ENCODE peak calls at places on chromosomes 13 and 19, in seven cellular contexts. N is fibroblast of mammary gland, S is lower leg skin, Q is foreskin keratinocyte, Y is GM12865, U is dorsolateral prefrontal cortex, T is A549. B is an unnamed sample.

GRCh38 chr13:26653310-26653709 is 95.8 kb downstream of the WASF3 start:
- DNase-seq in Q (peak), Y (no peak), U (no peak), S (no peak), T (no peak), N (peak), B (no peak)

GRCh38 chr13:45527699-45528462 is 63.1 kb downstream of the COG3 start:
- DNase-seq in Q (no peak), U (no peak), N (no peak), Y (no peak), S (no peak), T (no peak), B (no peak)

GRCh38 chr19:4119763-4120162 is 4.2 kb downstream of the MAP2K2 start:
- DNase-seq in U (no peak), S (no peak), Y (no peak), T (no peak), Q (no peak), N (no peak), B (no peak)

GRCh38 chr13:110506859-110507566 is 54.5 kb downstream of the RAB20 start:
- DNase-seq in Y (no peak), S (no peak), N (no peak), T (peak), U (no peak), Q (no peak), B (no peak)

GRCh38 chr19:46015080-46015960 is 7.5 kb downstream of the PGLYRP1 start:
- DNase-seq in Y (peak), N (peak), U (peak), S (peak), T (peak), Q (no peak), B (peak)

GRCh38 chr13:106033634-106034033 is 501.8 kb downstream of the EFNB2 start:
- DNase-seq in T (peak), N (peak), Y (no peak), Q (no peak), S (no peak), U (no peak), B (no peak)

GRCh38 chr13:101155920-101156319 is 260.4 kb downstream of the NALCN start:
- DNase-seq in T (peak), Q (no peak), U (no peak), N (peak), Y (no peak), S (no peak), B (no peak)

GRCh38 chr19:13165091-13165997 is 15.1 kb downstream of the IER2 start:
- DNase-seq in S (no peak), Y (no peak), N (no peak), T (no peak), Q (no peak), U (no peak), B (no peak)

GRCh38 chr13:80141114-80141849 is 199.6 kb downstream of the SPRY2 start:
- DNase-seq in Q (no peak), S (no peak), N (peak), U (peak), T (no peak), Y (no peak), B (peak)

GRCh38 chr19:355134-355533 is 10.5 kb upstream of the MIER2 start:
- DNase-seq in U (no peak), N (no peak), Y (no peak), Q (no peak), T (no peak), S (no peak), B (no peak)

GRCh38 chr19:43425567-43426392 is 11.1 kb downstream of the TEX101 start:
- DNase-seq in N (peak), U (no peak), Y (no peak), T (no peak), S (no peak), Q (peak), B (no peak)

GRCh38 chr19:29378126-29378525 is 147.7 kb upstream of the VSTM2B start:
- DNase-seq in U (no peak), Q (no peak), N (no peak), Y (no peak), T (no peak), S (peak), B (no peak)

GRCh38 chr19:52670046-52670445 is 31.9 kb upstream of the ZNF83 start:
- DNase-seq in N (no peak), Y (no peak), Q (peak), U (no peak), S (no peak), T (no peak), B (no peak)

GRCh38 chr19:45100797-45101196 is 7.8 kb downstream of the PPP1R37 start:
- DNase-seq in U (no peak), N (peak), Q (no peak), Y (no peak), S (no peak), T (no peak), B (no peak)

GRCh38 chr19:44969437-44969836 is 14.3 kb downstream of the CLPTM1 start:
- DNase-seq in U (no peak), T (no peak), Y (no peak), Q (no peak), N (no peak), S (no peak), B (no peak)

GRCh38 chr19:23075031-23075733 is 41.6 kb upstream of the ZNF730 start:
- DNase-seq in Y (peak), S (peak), T (no peak), Q (peak), N (peak), U (no peak), B (peak)

GRCh38 chr19:51689751-51690358 is 3.3 kb upstream of the SPACA6 start:
- DNase-seq in T (peak), N (no peak), Q (no peak), S (no peak), Y (no peak), U (peak), B (peak)

GRCh38 chr19:42577016-42577415 is 17.7 kb downstream of the CEACAM8 start:
- DNase-seq in U (no peak), S (no peak), Q (no peak), Y (no peak), N (no peak), T (no peak), B (no peak)

GRCh38 chr19:43439183-43440063 is 24.7 kb downstream of the TEX101 start:
- DNase-seq in N (peak), U (no peak), S (no peak), Q (peak), Y (peak), T (peak), B (no peak)

GRCh38 chr13:64332048-64332447 is 2898.1 kb downstream of the PCDH9 start:
- DNase-seq in N (no peak), Q (no peak), S (no peak), T (no peak), Y (no peak), U (no peak), B (no peak)

GRCh38 chr19:49683814-49684250 is 5.6 kb upstream of the ADM5 start:
- DNase-seq in N (no peak), Y (no peak), T (no peak), U (no peak), S (no peak), Q (no peak), B (no peak)

GRCh38 chr13:21979156-21979819 is 308.4 kb downstream of the FGF9 start:
- DNase-seq in Y (no peak), S (no peak), N (no peak), U (no peak), Q (no peak), T (no peak), B (no peak)

GRCh38 chr13:29918845-29919244 is 68.4 kb upstream of the UBL3 start:
- DNase-seq in N (peak), Q (peak), T (no peak), S (peak), Y (no peak), U (no peak), B (no peak)

GRCh38 chr19:13847900-13848677 is 28.8 kb upstream of the NANOS3 start:
- DNase-seq in Q (no peak), T (no peak), Y (no peak), S (no peak), U (no peak), N (no peak), B (no peak)

GRCh38 chr13:112720814-112721197 is 31.0 kb downstream of the ATP11A start:
- DNase-seq in Q (no peak), N (no peak), S (no peak), T (no peak), U (no peak), Y (no peak), B (no peak)

GRCh38 chr19:38596057-38596981 is 21.4 kb downstream of the MAP4K1 start:
- DNase-seq in U (peak), N (no peak), Q (peak), S (no peak), Y (no peak), T (peak), B (peak)

GRCh38 chr19:42154471-42155323 is 22.5 kb upstream of the POU2F2 start:
- DNase-seq in U (no peak), N (no peak), Y (peak), Q (no peak), S (no peak), T (no peak), B (no peak)

GRCh38 chr13:114131581-114132418 is 623 bp downstream of the RASA3 start:
- DNase-seq in S (no peak), Q (peak), N (no peak), T (peak), U (no peak), Y (peak), B (no peak)

GRCh38 chr19:17582613-17583012 is 27.2 kb downstream of the COLGALT1 start:
- DNase-seq in T (no peak), U (no peak), S (no peak), Y (no peak), N (no peak), Q (no peak), B (no peak)

GRCh38 chr13:25916119-25916518 is 135.7 kb downstream of the SHISA2 start:
- DNase-seq in S (no peak), Q (no peak), T (no peak), Y (no peak), N (no peak), U (peak), B (no peak)

GRCh38 chr13:37960427-37960826 is 90.9 kb upstream of the TRPC4 start:
- DNase-seq in N (no peak), T (no peak), U (no peak), S (no peak), Y (no peak), Q (no peak), B (no peak)

GRCh38 chr13:106874308-106874707 is 306.4 kb upstream of the ARGLU1 start:
- DNase-seq in T (no peak), U (no peak), S (no peak), Q (no peak), N (no peak), Y (no peak), B (no peak)

GRCh38 chr13:49560270-49561063 is 24.9 kb downstream of the RCBTB1 start:
- DNase-seq in T (peak), S (no peak), N (no peak), Q (peak), U (no peak), Y (no peak), B (no peak)

GRCh38 chr19:4066176-4066606 is 508 bp downstream of the ZBTB7A start:
- DNase-seq in S (no peak), Y (no peak), T (no peak), N (no peak), U (no peak), Q (no peak), B (peak)

GRCh38 chr13:111253334-111253872 is 67.0 kb upstream of the TEX29 start:
- DNase-seq in Y (no peak), U (no peak), Q (no peak), T (no peak), N (peak), S (no peak), B (no peak)

GRCh38 chr13:60562081-60562764 is 165.2 kb downstream of the TDRD3 start:
- DNase-seq in Y (no peak), U (no peak), S (no peak), Q (peak), T (no peak), N (peak), B (no peak)

GRCh38 chr19:17035842-17036424 is 9.3 kb upstream of the CPAMD8 start:
- DNase-seq in U (no peak), Q (no peak), Y (no peak), S (no peak), N (peak), T (no peak), B (no peak)

GRCh38 chr19:13033244-13033643 is 38.0 kb downstream of the NFIX start:
- DNase-seq in S (no peak), Q (no peak), Y (no peak), U (no peak), T (no peak), N (no peak), B (no peak)

GRCh38 chr13:74920945-74921725 is 560.8 kb downstream of the TBC1D4 start:
- DNase-seq in N (no peak), T (no peak), Q (no peak), U (no peak), Y (peak), S (no peak), B (no peak)
- TF ChIP-seq CTCF in N (no peak), T (no peak), Q (no peak), U (no peak), Y (no peak), S (no peak), B (no peak)

GRCh38 chr19:15072930-15073647 is 8.9 kb upstream of the OR1I1 start:
- DNase-seq in S (no peak), Q (peak), N (no peak), Y (no peak), T (no peak), U (no peak), B (no peak)
- TF ChIP-seq CTCF in S (no peak), Q (peak), N (no peak), Y (no peak), T (no peak), U (no peak), B (no peak)

GRCh38 chr13:92255533-92255932 is 857.1 kb downstream of the GPC5 start:
- DNase-seq in Y (no peak), Q (no peak), S (no peak), N (no peak), T (no peak), U (no peak), B (no peak)

GRCh38 chr13:92251815-92252214 is 853.4 kb downstream of the GPC5 start:
- DNase-seq in T (no peak), S (no peak), U (no peak), N (no peak), Y (no peak), Q (no peak), B (no peak)
- TF ChIP-seq CTCF in T (no peak), S (no peak), U (no peak), N (no peak), Y (no peak), Q (no peak), B (no peak)

DNA sequence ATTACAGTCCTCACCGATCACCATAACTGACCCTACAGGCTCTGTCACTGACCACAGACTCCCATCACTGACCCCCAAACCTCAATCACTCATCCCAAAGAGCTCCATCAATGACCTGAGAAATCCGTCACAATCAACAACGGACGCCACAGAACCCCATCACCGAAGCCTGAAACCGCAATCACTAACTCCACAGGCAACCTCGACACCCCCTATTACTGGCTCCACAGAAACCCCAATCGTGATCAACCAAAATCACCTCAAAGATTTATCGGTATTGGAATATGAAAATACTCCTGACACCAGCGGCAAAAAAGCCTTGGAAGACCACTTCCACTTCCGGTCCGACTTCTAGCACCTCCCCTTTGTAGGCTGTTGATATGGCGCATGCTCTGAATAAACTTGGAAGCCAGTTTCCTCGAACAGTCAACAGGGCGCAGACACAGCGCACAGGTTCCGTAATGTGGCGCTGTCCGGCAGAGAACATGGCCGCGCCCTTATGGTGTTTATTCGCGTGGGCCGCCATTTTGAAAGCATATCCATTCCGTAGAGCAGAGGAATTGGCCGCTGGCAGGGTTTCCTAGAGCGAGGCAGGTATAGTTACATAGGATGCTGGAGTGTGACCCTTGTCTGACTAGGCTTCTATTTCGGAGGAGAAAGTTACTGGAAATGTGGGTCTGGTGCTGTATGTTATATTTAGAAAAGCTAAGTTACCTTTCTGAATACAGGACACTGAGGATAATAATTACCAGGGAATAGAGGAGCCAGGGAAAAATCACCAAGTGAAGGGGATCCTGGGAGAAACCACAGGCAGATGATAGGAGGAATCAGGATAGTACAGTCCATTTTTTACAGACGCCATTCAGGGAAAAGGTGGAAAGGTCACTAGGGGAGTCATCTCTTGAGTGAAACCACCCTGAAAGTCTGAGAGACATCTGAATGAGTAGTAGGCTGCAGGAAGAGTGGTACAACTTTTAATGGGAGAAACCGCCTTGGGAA is at the start of gene ZNF585A:
- DNase-seq in S (peak), N (peak), Y (peak), Q (peak), U (peak), T (peak), B (peak)
- TF ChIP-seq CTCF in S (no peak), N (peak), Y (no peak), Q (peak), U (peak), T (no peak), B (no peak)

GRCh38 chr13:24625324-24625723 is 54.9 kb upstream of the ATP12A start:
- DNase-seq in Q (no peak), Y (peak), T (no peak), S (no peak), N (no peak), U (no peak), B (no peak)

GRCh38 chr13:24626449-24626848 is 53.8 kb upstream of the ATP12A start:
- DNase-seq in Q (no peak), S (no peak), U (no peak), T (no peak), Y (no peak), N (no peak), B (no peak)

GRCh38 chr13:24627090-24627714 is 53.0 kb upstream of the ATP12A start:
- DNase-seq in T (peak), N (peak), Q (no peak), Y (no peak), S (no peak), U (no peak), B (peak)

GRCh38 chr13:24624801-24625231 is 55.4 kb upstream of the ATP12A start:
- DNase-seq in Y (no peak), T (no peak), Q (no peak), U (no peak), S (no peak), N (no peak), B (no peak)

DNA sequence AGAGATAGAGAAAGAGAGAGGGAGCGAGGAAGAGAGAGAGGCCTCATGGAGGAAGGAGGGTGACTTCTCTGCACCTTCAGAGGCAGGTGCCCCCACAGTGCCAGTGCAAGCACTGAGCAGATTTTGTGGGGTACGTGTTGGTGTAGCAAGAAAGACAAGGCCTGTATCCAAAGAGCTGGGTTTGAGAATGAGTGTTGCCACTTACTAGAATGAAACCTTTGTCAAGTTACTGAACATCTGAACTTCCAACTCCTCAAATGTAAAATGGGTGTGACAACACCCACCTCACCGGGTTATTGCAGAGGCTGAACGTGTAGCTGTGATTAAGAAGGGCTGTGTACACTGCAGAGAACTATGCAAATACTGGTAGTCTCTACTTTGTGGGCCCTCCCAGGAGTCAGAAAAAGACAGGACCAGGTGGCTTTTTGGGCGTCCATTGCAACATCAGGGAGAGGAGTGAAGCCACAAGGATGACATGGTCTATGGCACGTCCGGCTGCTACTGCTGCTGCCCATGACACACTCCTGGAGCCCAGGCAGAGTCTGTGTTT is 54.3 kb upstream of the ATP12A start:
- DNase-seq in U (no peak), T (no peak), S (no peak), Q (no peak), Y (peak), N (no peak), B (no peak)
- TF ChIP-seq CTCF in U (no peak), T (no peak), S (no peak), Q (no peak), Y (no peak), N (no peak), B (no peak)

DNA sequence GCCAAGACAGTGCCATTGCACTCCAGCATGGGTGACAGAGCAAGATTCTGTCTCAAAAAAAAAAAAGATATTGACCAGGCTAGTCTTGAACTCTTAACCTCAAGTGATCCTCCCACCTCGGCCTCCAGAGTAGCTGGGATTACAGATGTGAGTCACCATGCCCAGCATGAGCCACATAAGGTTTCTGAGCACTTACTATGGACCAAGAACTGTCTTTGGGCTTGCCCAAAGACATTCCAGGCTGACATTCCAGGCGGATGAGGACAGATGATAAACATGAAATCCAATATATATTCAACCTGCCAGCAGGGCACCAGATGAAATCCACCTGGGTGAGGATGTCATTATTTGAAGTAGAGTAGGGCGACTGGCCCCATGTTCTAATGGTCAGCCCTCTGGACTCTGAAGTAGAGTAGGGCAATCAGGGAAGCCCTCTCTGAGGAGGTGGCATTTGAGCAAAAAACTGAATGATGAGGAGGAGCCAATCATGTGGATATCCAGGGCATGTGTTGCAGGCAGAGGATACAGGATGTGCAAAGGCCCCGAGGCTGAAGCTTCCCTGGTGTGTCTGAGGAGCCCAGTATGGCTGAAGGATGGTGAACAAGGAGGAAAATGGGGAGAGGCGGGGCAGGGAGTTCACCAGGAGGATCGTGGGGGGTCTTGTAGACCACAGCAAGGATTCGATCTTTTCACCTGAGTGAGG is 4.0 kb downstream of the C19orf38 start:
- DNase-seq in Q (peak), Y (no peak), N (peak), T (no peak), U (no peak), S (no peak), B (no peak)
- TF ChIP-seq CTCF in Q (no peak), Y (no peak), N (no peak), T (no peak), U (no peak), S (no peak), B (no peak)

B was measured in mesothelial cell of epicardium.